ENCODE peak calls at places on chromosomes 1 and 21, in nine cellular contexts. H is cardiac muscle cell; N is pancreas; D is colonic mucosa; R is effector CD4-positive, alpha-beta T cell; F is NCI-H1092; W is NCI-H2107; K is AG08396; S is T-helper 9 cell. A is an unnamed sample.

GRCh38 chr1:185920602-185921001 is 186.4 kb downstream of the HMCN1 start:
- DNase-seq in H (no peak), N (no peak), D (no peak), R (no peak), F (no peak), W (no peak), K (no peak), S (no peak), A (no peak)

GRCh38 chr1:43554444-43554992 is 23.8 kb downstream of the PTPRF start:
- DNase-seq in H (peak), N (no peak), D (no peak), R (no peak), F (no peak), W (no peak), K (peak), S (no peak), A (peak)

GRCh38 chr1:59046730-59047157 is 250.2 kb upstream of the FGGY start:
- DNase-seq in H (no peak), N (no peak), D (no peak), R (no peak), F (no peak), W (no peak), K (no peak), S (no peak), A (no peak)

GRCh38 chr1:68590473-68590872 is 93.6 kb upstream of the DEPDC1 start:
- DNase-seq in H (no peak), N (no peak), D (no peak), R (no peak), F (no peak), W (no peak), K (no peak), S (no peak), A (no peak)

GRCh38 chr1:19344372-19344810 is 32.3 kb downstream of the SLC66A1 start:
- DNase-seq in H (peak), N (peak), D (peak), R (peak), F (peak), W (peak), K (peak), S (peak), A (peak)

GRCh38 chr1:200221614-200222282 is 188.1 kb downstream of the ZNF281 start:
- DNase-seq in H (no peak), N (no peak), D (no peak), R (no peak), F (no peak), W (no peak), K (no peak), S (no peak), A (no peak)

GRCh38 chr1:74689800-74690696 is 16.5 kb upstream of the ERICH3 start:
- DNase-seq in H (peak), N (no peak), D (peak), R (peak), F (peak), W (peak), K (peak), S (peak), A (peak)

GRCh38 chr1:151504252-151504651 is 6.9 kb upstream of the CGN start:
- DNase-seq in H (no peak), N (no peak), D (no peak), R (no peak), F (no peak), W (no peak), K (no peak), S (no peak), A (no peak)

GRCh38 chr1:27862671-27863551 is 9.4 kb upstream of the THEMIS2 start:
- DNase-seq in H (no peak), N (peak), D (peak), R (no peak), F (no peak), W (no peak), K (peak), S (no peak), A (no peak)

GRCh38 chr1:167871331-167871730 is 42.6 kb downstream of the ADCY10 start:
- DNase-seq in H (no peak), N (no peak), D (no peak), R (no peak), F (no peak), W (no peak), K (no peak), S (no peak), A (no peak)

GRCh38 chr1:43986712-43987111 is 4.7 kb upstream of the CCDC24 start:
- DNase-seq in H (no peak), N (no peak), D (peak), R (no peak), F (no peak), W (no peak), K (no peak), S (no peak), A (no peak)

GRCh38 chr1:88961647-88962275 is 30.7 kb downstream of the KYAT3 start:
- DNase-seq in H (no peak), N (no peak), D (no peak), R (no peak), F (no peak), W (no peak), K (no peak), S (no peak), A (no peak)

GRCh38 chr1:25647106-25647505 is 30.5 kb downstream of the MAN1C1 start:
- DNase-seq in H (no peak), N (no peak), D (no peak), R (no peak), F (no peak), W (no peak), K (no peak), S (no peak), A (no peak)

GRCh38 chr21:42452401-42453018 is 43.5 kb downstream of the RSPH1 start:
- DNase-seq in H (no peak), N (no peak), D (no peak), R (no peak), F (no peak), W (no peak), K (no peak), S (no peak), A (no peak)

GRCh38 chr1:119409731-119410130 is 5.2 kb upstream of the HSD3B2 start:
- DNase-seq in H (no peak), N (no peak), D (no peak), R (no peak), F (no peak), W (no peak), K (no peak), S (no peak), A (no peak)

GRCh38 chr1:26409191-26409751 is 1.3 kb upstream of the LIN28A start:
- DNase-seq in H (peak), N (no peak), D (no peak), R (no peak), F (no peak), W (no peak), K (no peak), S (no peak), A (no peak)

GRCh38 chr1:68973459-68974244 is 476.8 kb upstream of the DEPDC1 start:
- DNase-seq in H (no peak), N (no peak), D (no peak), R (no peak), F (no peak), W (no peak), K (no peak), S (no peak), A (no peak)

GRCh38 chr1:18580087-18580486 is 50.6 kb upstream of the PAX7 start:
- DNase-seq in H (no peak), N (no peak), D (no peak), R (no peak), F (no peak), W (no peak), K (no peak), S (no peak), A (no peak)

GRCh38 chr1:182185822-182186756 is 124.6 kb upstream of the ZNF648 start:
- DNase-seq in H (no peak), N (no peak), D (no peak), R (no peak), F (no peak), W (no peak), K (peak), S (no peak), A (no peak)

GRCh38 chr1:22184892-22185612 is 42.2 kb upstream of the WNT4 start:
- DNase-seq in H (no peak), N (no peak), D (no peak), R (no peak), F (peak), W (peak), K (no peak), S (no peak), A (peak)

GRCh38 chr1:32886012-32886827 is at the start of gene HPCA:
- DNase-seq in H (peak), N (peak), D (peak), R (no peak), F (no peak), W (no peak), K (peak), S (peak), A (peak)

GRCh38 chr1:7462627-7463026 is 308.5 kb upstream of the VAMP3 start:
- DNase-seq in H (no peak), N (no peak), D (no peak), R (no peak), F (no peak), W (no peak), K (no peak), S (no peak), A (no peak)

GRCh38 chr1:78440381-78440793 is 50.4 kb upstream of the PTGFR start:
- DNase-seq in H (no peak), N (no peak), D (no peak), R (no peak), F (no peak), W (no peak), K (no peak), S (no peak), A (no peak)

GRCh38 chr1:58785424-58786058 is 1.7 kb upstream of the JUN start:
- DNase-seq in H (peak), N (peak), D (peak), R (peak), F (peak), W (peak), K (peak), S (peak), A (no peak)

GRCh38 chr1:90487040-90487439 is 230.1 kb downstream of the BARHL2 start:
- DNase-seq in H (no peak), N (no peak), D (no peak), R (no peak), F (no peak), W (no peak), K (no peak), S (no peak), A (no peak)

GRCh38 chr1:35533596-35533995 is 23.6 kb downstream of the KIAA0319L start:
- DNase-seq in H (no peak), N (no peak), D (no peak), R (no peak), F (no peak), W (no peak), K (no peak), S (no peak), A (no peak)

GRCh38 chr1:183002797-183003594 is 20.2 kb upstream of the LAMC1 start:
- DNase-seq in H (no peak), N (no peak), D (no peak), R (no peak), F (no peak), W (no peak), K (no peak), S (no peak), A (no peak)

GRCh38 chr1:185265314-185265713 is 51.7 kb downstream of the IVNS1ABP start:
- DNase-seq in H (no peak), N (no peak), D (no peak), R (no peak), F (no peak), W (no peak), K (no peak), S (no peak), A (no peak)